ENCODE peak calls at places on chromosome 17, in nine cellular contexts. W is activated T-cell treated with anti-CD3 and anti-CD28 coated beads for 24 hours; R is left ventricle myocardium inferior; G is stimulated activated CD8-positive, alpha-beta memory T cell treated with anti-CD3 and anti-CD28 coated beads, Interleukin-7, amount 100 ng/mL, for 1 hour; B is activated effector memory CD4-positive, alpha-beta T cell treated with anti-CD3 and anti-CD28 coated beads, Interleukin-2, amount 50 U/mL, for 16 hours; O is fibroblast of lung; N is fibroblast of mammary gland; J is osteocyte; T is AG04450. P is an unnamed sample.

GRCh38 chr17:72529386-72529785 is 408.6 kb downstream of the SOX9 start:
- DNase-seq in O (peak; percentile 43), R (no peak), B (no peak), W (no peak), J (no peak), N (no peak), T (no peak), G (no peak), P (no peak)

GRCh38 chr17:8552582-8553320 is 77.8 kb downstream of the MYH10 start:
- DNase-seq in W (no peak), J (no peak), R (no peak), N (peak; percentile 78), T (no peak), B (no peak), O (peak; percentile 55), G (no peak), P (peak; percentile 31)

GRCh38 chr17:67982686-67983085 is 13.6 kb downstream of the C17orf58 start:
- DNase-seq in T (no peak), R (no peak), B (no peak), W (no peak), N (no peak), G (no peak), O (no peak), J (no peak), P (no peak)

GRCh38 chr17:27413295-27413694 is 43.0 kb upstream of the KSR1 start:
- DNase-seq in G (no peak), B (no peak), N (no peak), J (no peak), O (no peak), W (no peak), R (no peak), T (no peak), P (no peak)

GRCh38 chr17:82356028-82356427 is 3.0 kb upstream of the TEX19 start:
- DNase-seq in R (no peak), N (no peak), O (peak; percentile 63), G (no peak), J (no peak), T (no peak), W (no peak), B (no peak), P (peak; percentile 22)

GRCh38 chr17:71398706-71399620 is 721.9 kb upstream of the SOX9 start:
- DNase-seq in O (peak; percentile 67), W (no peak), B (no peak), T (no peak), J (no peak), R (no peak), N (no peak), G (no peak), P (peak; percentile 11)

GRCh38 chr17:4483012-4483840 is 15.5 kb upstream of the SPNS2 start:
- DNase-seq in T (no peak), G (no peak), N (no peak), R (no peak), B (no peak), O (peak; percentile 26), W (no peak), J (no peak), P (no peak)

GRCh38 chr17:34207572-34207971 is 47.5 kb upstream of the CCL2 start:
- DNase-seq in J (no peak), R (no peak), W (no peak), N (peak; percentile 57), B (no peak), O (peak; percentile 72), T (no peak), G (no peak), P (no peak)

GRCh38 chr17:74176546-74177001 is 26.9 kb upstream of the RPL38 start:
- DNase-seq in N (peak; percentile 61), R (peak; percentile 29), G (no peak), B (peak; percentile 75), W (peak; percentile 35), J (no peak), O (peak; percentile 43), T (no peak), P (peak; percentile 79)

GRCh38 chr17:69485901-69486643 is 71.6 kb downstream of the MAP2K6 start:
- DNase-seq in O (peak; percentile 62), J (no peak), N (peak; percentile 22), W (no peak), T (no peak), R (no peak), B (no peak), G (no peak), P (peak; percentile 76)

GRCh38 chr17:47254403-47254943 is 846 bp downstream of the ITGB3 start:
- DNase-seq in N (no peak), B (no peak), W (no peak), R (no peak), J (no peak), O (no peak), T (no peak), G (no peak), P (no peak)

GRCh38 chr17:40986920-40987319 is 2.8 kb upstream of the KRT40 start:
- DNase-seq in B (no peak), O (no peak), J (no peak), R (no peak), G (no peak), N (no peak), W (no peak), T (no peak), P (no peak)

GRCh38 chr17:64938925-64939474 is 19.7 kb upstream of the LRRC37A3 start:
- DNase-seq in O (no peak), W (peak; percentile 29), J (peak; percentile 83), G (peak; percentile 16), R (peak; percentile 39), N (peak; percentile 26), T (no peak), B (peak; percentile 84), P (peak; percentile 53)

GRCh38 chr17:13594310-13594709 is 7.4 kb downstream of the HS3ST3A1 start:
- DNase-seq in N (peak; percentile 56), T (no peak), O (peak; percentile 14), R (no peak), W (no peak), B (no peak), J (no peak), G (no peak), P (no peak)

GRCh38 chr17:43634681-43635125 is 27.0 kb downstream of the MEOX1 start:
- DNase-seq in W (no peak), J (no peak), B (no peak), R (peak; percentile 58), T (no peak), G (no peak), O (peak; percentile 43), N (peak; percentile 31), P (peak; percentile 20)

GRCh38 chr17:44220211-44221071 is 966 bp upstream of the UBTF start:
- DNase-seq in W (peak; percentile 39), J (no peak), G (no peak), N (peak; percentile 41), T (no peak), O (peak; percentile 57), R (peak; percentile 51), B (peak; percentile 86), P (peak; percentile 71)

GRCh38 chr17:57672205-57672632 is 72.9 kb downstream of the CCDC182 start:
- DNase-seq in G (peak; percentile 9), R (no peak), T (no peak), W (no peak), J (peak; percentile 64), O (peak; percentile 63), N (peak; percentile 66), B (no peak), P (peak; percentile 60)

P was measured in choroid plexus epithelial cell.